ENCODE peak calls at places on chromosomes 12 and 14, in ten cellular contexts. B is A549, P is esophagus muscularis mucosa, X is ovary, H is Peyer's patch, Q is IMR-90, L is transverse colon, G is HCT116, S is lower leg skin, I is stomach. U is an unnamed sample.

GRCh38 chr14:106831322-106831720 is 1304.9 kb downstream of the TMEM121 start:
- DNase-seq in B (no peak), P (peak), X (peak), H (peak), Q (no peak), L (peak), G (no peak), S (peak), I (no peak), U (no peak)

GRCh38 chr12:93311827-93312226 is 65.9 kb upstream of the NUDT4 start:
- DNase-seq in B (no peak), P (no peak), X (no peak), H (no peak), Q (no peak), L (no peak), G (no peak), S (no peak), I (no peak), U (no peak)

GRCh38 chr12:87779016-87779415 is 250.2 kb downstream of the C12orf50 start:
- DNase-seq in B (peak), P (no peak), X (no peak), H (no peak), Q (peak), L (no peak), G (no peak), S (no peak), I (no peak), U (no peak)

GRCh38 chr14:94364037-94364436 is 24.4 kb downstream of the SERPINA1 start:
- DNase-seq in B (no peak), P (no peak), X (no peak), H (peak), Q (no peak), L (no peak), G (no peak), S (peak), I (no peak), U (no peak)

GRCh38 chr12:82954064-82954463 is 267.4 kb downstream of the TMTC2 start:
- DNase-seq in B (no peak), P (no peak), X (no peak), H (no peak), Q (no peak), L (no peak), G (no peak), S (no peak), I (no peak), U (no peak)

GRCh38 chr14:51071851-51072250 is 23.1 kb downstream of the TRIM9 start:
- DNase-seq in B (no peak), P (no peak), X (peak), H (no peak), Q (no peak), L (no peak), G (no peak), S (no peak), I (no peak), U (no peak)

GRCh38 chr12:51028126-51028810 is 2.1 kb upstream of the SLC11A2 start:
- DNase-seq in B (peak), P (no peak), X (no peak), H (peak), Q (peak), L (peak), G (no peak), S (no peak), I (no peak), U (peak)

GRCh38 chr12:89105243-89105642 is 247.1 kb downstream of the DUSP6 start:
- DNase-seq in B (no peak), P (no peak), X (no peak), H (no peak), Q (no peak), L (no peak), G (no peak), S (no peak), I (no peak), U (no peak)

GRCh38 chr12:91381309-91381804 is 198.7 kb upstream of the DCN start:
- DNase-seq in B (no peak), P (no peak), X (peak), H (peak), Q (peak), L (no peak), G (no peak), S (no peak), I (peak), U (peak)

GRCh38 chr12:67025543-67026114 is 243.5 kb upstream of the CAND1 start:
- DNase-seq in B (peak), P (no peak), X (no peak), H (peak), Q (no peak), L (peak), G (no peak), S (no peak), I (peak), U (peak)

GRCh38 chr12:81668475-81668874 is 90.7 kb downstream of the PPFIA2 start:
- DNase-seq in B (no peak), P (no peak), X (no peak), H (no peak), Q (peak), L (no peak), G (peak), S (no peak), I (no peak), U (peak)

GRCh38 chr12:121673013-121673441 is 3.6 kb upstream of the MORN3 start:
- DNase-seq in B (no peak), P (no peak), X (peak), H (no peak), Q (no peak), L (peak), G (no peak), S (peak), I (peak), U (no peak)

GRCh38 chr12:40980346-40981005 is 207.6 kb upstream of the PDZRN4 start:
- DNase-seq in B (no peak), P (no peak), X (no peak), H (no peak), Q (peak), L (no peak), G (peak), S (no peak), I (no peak), U (no peak)

DNA sequence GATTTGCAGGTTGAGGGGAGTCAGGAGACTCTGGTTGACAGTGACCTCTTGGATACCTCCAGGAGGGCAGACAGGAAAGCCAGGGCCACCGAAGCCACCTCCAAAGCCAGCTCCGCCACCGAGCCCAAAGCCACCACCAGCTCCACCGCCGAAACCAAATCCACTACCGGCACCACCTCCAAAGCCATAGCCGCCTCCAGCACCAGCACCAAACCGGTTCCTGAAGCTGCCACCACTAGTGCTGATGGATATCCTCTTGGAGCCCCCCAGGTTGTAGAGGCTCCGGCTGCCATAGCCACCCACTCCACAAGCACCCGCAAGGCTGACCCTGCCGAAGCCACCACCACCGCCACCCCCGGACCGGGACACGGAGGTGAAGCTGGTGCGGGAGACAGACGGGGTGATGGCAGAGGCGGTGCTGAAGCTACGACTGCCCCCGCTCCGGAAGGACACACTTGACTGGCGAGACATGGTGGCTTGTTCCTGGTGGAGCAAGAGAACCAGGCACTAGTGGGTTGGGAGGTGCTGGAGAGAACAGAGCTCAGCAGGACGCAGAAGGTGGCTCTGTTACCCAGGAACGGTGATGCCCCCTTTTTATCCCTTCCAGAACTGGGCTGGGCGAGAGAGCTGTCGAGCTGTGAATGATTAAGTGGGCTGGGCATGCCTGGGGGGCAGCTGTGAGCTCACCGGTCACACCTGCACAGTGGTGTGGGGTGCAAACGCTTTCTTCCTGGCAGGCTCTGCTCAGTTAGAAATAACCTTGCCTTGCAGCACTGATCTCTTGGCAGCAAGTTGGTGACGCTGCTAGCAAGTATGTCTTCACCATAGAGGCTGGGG is at the start of gene KRT5:
- DNase-seq in B (no peak), P (peak), X (no peak), H (peak), Q (no peak), L (no peak), G (no peak), S (peak), I (no peak), U (no peak)
- TF ChIP-seq POLR2A in B (no peak), P (no peak), X (no peak), H (no peak), Q (no peak), L (no peak), G (no peak), S (no peak), I (no peak), U (no peak)

GRCh38 chr12:9052610-9053009 is 63.1 kb downstream of the A2M start:
- DNase-seq in B (no peak), P (no peak), X (no peak), H (no peak), Q (no peak), L (no peak), G (no peak), S (no peak), I (no peak), U (no peak)

GRCh38 chr12:9048930-9049329 is 59.6 kb downstream of the KLRG1 start:
- DNase-seq in B (no peak), P (no peak), X (no peak), H (no peak), Q (no peak), L (no peak), G (no peak), S (no peak), I (no peak), U (no peak)

GRCh38 chr12:9049520-9050133 is 60.3 kb downstream of the KLRG1 start:
- DNase-seq in B (peak), P (no peak), X (no peak), H (no peak), Q (peak), L (no peak), G (peak), S (no peak), I (no peak), U (peak)

GRCh38 chr12:9050521-9051155 is 61.3 kb downstream of the KLRG1 start:
- DNase-seq in B (no peak), P (no peak), X (no peak), H (no peak), Q (no peak), L (no peak), G (no peak), S (no peak), I (no peak), U (no peak)

GRCh38 chr12:9051156-9051545 is 61.8 kb downstream of the KLRG1 start:
- DNase-seq in B (no peak), P (no peak), X (no peak), H (no peak), Q (no peak), L (no peak), G (no peak), S (no peak), I (no peak), U (no peak)
- TF ChIP-seq POLR2A in B (no peak), P (no peak), X (no peak), H (no peak), Q (no peak), L (no peak), G (no peak), S (no peak), I (no peak), U (no peak)

GRCh38 chr14:73741876-73742519 is 27.8 kb upstream of the PNMA1 start:
- DNase-seq in B (no peak), P (no peak), X (no peak), H (no peak), Q (no peak), L (no peak), G (no peak), S (peak), I (no peak), U (no peak)

GRCh38 chr14:73744175-73744867 is 30.1 kb upstream of the PNMA1 start:
- DNase-seq in B (no peak), P (no peak), X (no peak), H (peak), Q (no peak), L (peak), G (no peak), S (no peak), I (no peak), U (no peak)

GRCh38 chr14:73744874-73745529 is 30.8 kb upstream of the PNMA1 start:
- DNase-seq in B (no peak), P (no peak), X (no peak), H (peak), Q (no peak), L (peak), G (peak), S (peak), I (peak), U (no peak)

GRCh38 chr14:73742520-73743238 is 28.5 kb upstream of the PNMA1 start:
- DNase-seq in B (no peak), P (no peak), X (no peak), H (no peak), Q (no peak), L (no peak), G (no peak), S (no peak), I (no peak), U (no peak)

DNA sequence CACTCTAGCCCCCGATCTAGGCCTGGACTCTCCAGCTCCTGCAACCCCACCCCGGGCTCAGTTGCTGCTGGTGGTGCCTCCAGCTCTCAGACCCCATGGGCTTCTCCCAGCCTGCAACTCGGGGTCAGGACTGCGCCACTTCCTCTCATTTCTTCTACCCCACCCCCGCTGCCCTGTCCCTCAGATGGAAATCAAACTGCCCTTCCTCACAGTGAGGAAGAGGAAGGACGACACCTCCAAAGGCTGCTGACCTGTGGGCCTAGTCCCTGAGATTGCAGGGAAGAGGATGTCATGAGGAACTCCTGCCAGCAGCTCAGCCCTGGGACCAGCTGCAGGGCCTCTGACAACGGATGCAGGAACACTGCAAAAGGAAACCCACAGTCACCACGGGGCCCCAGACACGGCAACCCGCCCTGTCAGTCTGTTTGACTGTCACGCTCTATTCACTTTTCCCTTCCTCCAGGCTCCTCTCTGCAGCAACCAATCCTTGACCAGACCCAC is 29.3 kb upstream of the PNMA1 start:
- DNase-seq in B (no peak), P (no peak), X (no peak), H (peak), Q (no peak), L (peak), G (no peak), S (peak), I (no peak), U (no peak)
- TF ChIP-seq POLR2A in B (no peak), P (no peak), X (no peak), H (no peak), Q (no peak), L (no peak), G (no peak), S (no peak), I (no peak), U (no peak)

GRCh38 chr12:32353540-32353939 is 45.8 kb upstream of the FGD4 start:
- DNase-seq in B (no peak), P (no peak), X (no peak), H (no peak), Q (no peak), L (no peak), G (no peak), S (no peak), I (no peak), U (no peak)
- TF ChIP-seq POLR2A in B (no peak), P (no peak), X (no peak), H (no peak), Q (no peak), L (no peak), G (no peak), S (no peak), I (no peak), U (no peak)

DNA sequence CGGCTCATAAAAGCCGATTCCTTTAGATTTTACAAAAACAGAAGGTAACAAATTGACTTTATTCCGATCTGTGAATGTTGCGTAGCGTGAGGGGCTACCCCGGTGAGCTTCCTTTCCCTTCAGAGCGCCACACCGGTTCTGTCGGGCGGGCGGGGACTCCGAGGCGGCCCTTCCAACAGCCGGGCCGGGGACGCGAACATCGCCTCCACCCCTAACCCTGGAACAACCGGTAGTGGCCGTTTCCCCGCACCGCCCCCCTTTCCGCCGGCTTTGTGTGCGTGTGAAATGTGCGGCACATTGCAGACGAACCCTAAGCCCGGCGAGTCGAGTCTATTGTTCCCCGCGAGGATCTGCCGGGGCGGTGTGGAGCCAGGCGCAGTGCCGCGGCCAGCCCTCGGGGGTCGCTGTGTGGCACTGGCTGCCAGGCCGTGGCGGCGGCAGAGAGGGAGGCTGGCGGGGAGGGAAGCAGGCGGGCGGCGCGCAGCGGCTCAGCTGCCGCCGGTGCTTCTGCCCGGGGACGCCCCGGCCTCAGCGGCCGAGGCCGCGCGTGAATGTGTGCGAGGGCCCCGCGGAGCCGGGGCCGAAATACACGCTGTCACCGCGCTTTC is 777 bp upstream of the ARID2 start:
- DNase-seq in B (peak), P (peak), X (peak), H (peak), Q (peak), L (peak), G (peak), S (peak), I (peak), U (peak)
- TF ChIP-seq POLR2A in B (peak), P (peak), X (peak), H (peak), Q (peak), L (peak), G (peak), S (no peak), I (peak), U (peak)

GRCh38 chr14:90924618-90925345 is 108.6 kb upstream of the TTC7B start:
- DNase-seq in B (no peak), P (no peak), X (no peak), H (no peak), Q (peak), L (no peak), G (no peak), S (no peak), I (peak), U (no peak)
- TF ChIP-seq POLR2A in B (no peak), P (no peak), X (no peak), H (no peak), Q (no peak), L (no peak), G (no peak), S (no peak), I (no peak), U (no peak)

GRCh38 chr12:110010853-110011835 is 11.9 kb downstream of the ANKRD13A start:
- DNase-seq in B (no peak), P (no peak), X (no peak), H (peak), Q (no peak), L (peak), G (no peak), S (peak), I (no peak), U (no peak)
- TF ChIP-seq POLR2A in B (no peak), P (no peak), X (no peak), H (no peak), Q (no peak), L (no peak), G (no peak), S (no peak), I (no peak), U (no peak)

U was measured in H54.